ENCODE peak calls at places on chromosomes 16 and 17, in eight cellular contexts. M, E, L, N, R, C, D and Q are unnamed samples.

GRCh38 chr16:24117680-24118079 is 138.5 kb upstream of the CACNG3 start:
- DNase-seq in M (no peak), E (no peak), L (no peak), N (no peak), R (no peak), C (no peak), D (no peak), Q (no peak)

GRCh38 chr16:52925143-52925542 is 127.6 kb downstream of the CHD9NB start:
- DNase-seq in M (no peak), E (no peak), L (no peak), N (no peak), R (no peak), C (no peak), D (no peak), Q (no peak)

GRCh38 chr16:73921295-73921694 is 375.3 kb upstream of the PSMD7 start:
- DNase-seq in M (no peak), E (no peak), L (no peak), N (no peak), R (no peak), C (no peak), D (no peak), Q (no peak)

GRCh38 chr17:2442166-2442565 is 41.3 kb upstream of the MNT start:
- DNase-seq in M (no peak), E (no peak), L (peak; percentile 54), N (no peak), R (peak; percentile 62), C (no peak), D (no peak), Q (no peak)

GRCh38 chr17:50212121-50212843 is 10.9 kb upstream of the COL1A1 start:
- DNase-seq in M (no peak), E (no peak), L (peak; percentile 38), N (peak; percentile 96), R (no peak), C (no peak), D (no peak), Q (no peak)

GRCh38 chr17:77442976-77443742 is 302.4 kb downstream of the SEC14L1 start:
- DNase-seq in M (no peak), E (no peak), L (no peak), N (no peak), R (no peak), C (no peak), D (no peak), Q (no peak)

GRCh38 chr17:18119938-18120337 is 11.4 kb downstream of the MYO15A start:
- DNase-seq in M (no peak), E (no peak), L (no peak), N (no peak), R (no peak), C (no peak), D (no peak), Q (no peak)

GRCh38 chr17:970388-970768 is 9.2 kb downstream of the NXN start:
- DNase-seq in M (no peak), E (no peak), L (no peak), N (no peak), R (no peak), C (no peak), D (no peak), Q (no peak)

GRCh38 chr16:30649725-30650368 is 913 bp upstream of the PRR14 start:
- DNase-seq in M (no peak), E (no peak), L (no peak), N (no peak), R (no peak), C (peak; percentile 46), D (no peak), Q (no peak)

GRCh38 chr16:31179747-31180458 is at the start of gene FUS:
- DNase-seq in M (peak; percentile 94), E (peak; percentile 79), L (peak; percentile 93), N (peak; percentile 94), R (peak; percentile 93), C (peak; percentile 88), D (peak; percentile 90), Q (peak; percentile 90)

GRCh38 chr17:79255471-79255870 is 180.8 kb downstream of the ENGASE start:
- DNase-seq in M (no peak), E (no peak), L (no peak), N (no peak), R (no peak), C (no peak), D (no peak), Q (no peak)

GRCh38 chr17:69712801-69713311 is 298.4 kb downstream of the MAP2K6 start:
- DNase-seq in M (no peak), E (no peak), L (no peak), N (no peak), R (peak; percentile 27), C (no peak), D (no peak), Q (no peak)

DNA sequence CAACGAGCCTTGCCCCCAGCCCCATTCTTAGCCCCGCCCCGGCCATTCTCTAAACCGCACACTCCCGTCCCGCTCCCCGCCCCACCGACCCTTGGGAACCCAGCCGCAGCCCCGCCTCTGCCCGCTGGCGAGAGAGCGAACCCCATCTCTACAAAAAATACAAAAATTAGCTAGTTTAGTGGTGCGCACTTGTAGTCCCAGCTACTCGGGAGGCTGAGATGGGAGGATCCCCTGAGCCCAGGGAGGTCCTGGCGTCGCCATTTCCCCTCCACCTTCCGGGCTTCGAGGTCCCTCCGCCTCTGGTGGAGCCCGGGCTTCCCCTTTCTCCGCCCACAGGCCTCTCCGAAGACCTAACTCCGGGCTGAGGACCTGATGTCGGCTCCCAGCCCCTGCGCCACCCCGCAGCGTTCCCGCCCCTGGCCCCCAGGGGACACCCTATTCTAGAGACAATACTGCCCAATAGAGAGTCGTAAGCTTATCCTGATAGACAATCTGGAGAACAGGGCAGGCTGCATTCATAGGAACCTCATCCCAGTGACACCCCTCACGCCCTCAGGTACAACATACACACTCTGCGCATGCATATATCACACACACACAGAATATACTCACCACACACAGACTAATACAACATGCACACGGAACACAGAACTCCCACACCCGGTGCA is 483 bp upstream of the PROCA1 start:
- DNase-seq in M (peak; percentile 41), E (no peak), L (peak; percentile 56), N (no peak), R (no peak), C (peak; percentile 46), D (peak; percentile 55), Q (no peak)
- TF ChIP-seq CTCF in M (no peak), E (no peak), L (no peak), N (no peak), R (no peak), C (no peak), D (no peak), Q (no peak)

DNA sequence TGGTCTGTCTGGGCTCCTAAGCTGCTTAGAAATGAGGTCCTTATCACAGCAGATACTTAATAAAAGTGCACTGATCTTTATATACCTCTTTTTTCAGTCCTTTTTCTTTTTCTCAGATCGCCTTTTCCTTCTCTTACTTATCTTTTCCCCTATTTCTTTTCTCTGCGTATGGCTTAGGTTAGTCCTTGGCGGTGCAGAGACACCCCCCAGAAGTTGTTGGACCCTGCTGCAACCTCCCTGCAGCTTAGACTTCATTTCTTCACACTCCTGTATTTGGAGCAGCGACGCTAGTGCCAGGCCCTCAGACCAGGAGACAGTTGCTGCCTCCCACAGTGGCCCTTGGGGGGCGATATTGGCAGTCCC is 67.6 kb downstream of the CENPV start:
- DNase-seq in M (no peak), E (no peak), L (no peak), N (no peak), R (no peak), C (no peak), D (no peak), Q (no peak)
- H3K4me1 ChIP-seq in M (peaks cover 27% of the 10 kb centered on the region), E (peaks cover 54% of the 10 kb centered on the region), L (peaks cover 20% of the 10 kb centered on the region), N (peaks cover 35% of the 10 kb centered on the region), R (peaks cover 80% of the 10 kb centered on the region), C (peaks cover 20% of the 10 kb centered on the region), D (peaks cover 26% of the 10 kb centered on the region), Q (peaks cover 47% of the 10 kb centered on the region)

GRCh38 chr17:47957591-47958490 is at the start of gene PRR15L:
- DNase-seq in M (no peak), E (no peak), L (peak; percentile 96), N (no peak), R (no peak), C (no peak), D (no peak), Q (peak; percentile 89)

GRCh38 chr17:47959825-47960655 is 2.4 kb upstream of the PRR15L start:
- DNase-seq in M (no peak), E (no peak), L (peak; percentile 92), N (no peak), R (no peak), C (no peak), D (no peak), Q (peak; percentile 80)

GRCh38 chr17:47953945-47954344 is 3.7 kb downstream of the PRR15L start:
- DNase-seq in M (no peak), E (no peak), L (no peak), N (no peak), R (no peak), C (no peak), D (no peak), Q (no peak)

GRCh38 chr17:47955497-47956461 is 1.9 kb downstream of the PRR15L start:
- DNase-seq in M (no peak), E (peak; percentile 30), L (peak; percentile 73), N (no peak), R (no peak), C (no peak), D (no peak), Q (no peak)

DNA sequence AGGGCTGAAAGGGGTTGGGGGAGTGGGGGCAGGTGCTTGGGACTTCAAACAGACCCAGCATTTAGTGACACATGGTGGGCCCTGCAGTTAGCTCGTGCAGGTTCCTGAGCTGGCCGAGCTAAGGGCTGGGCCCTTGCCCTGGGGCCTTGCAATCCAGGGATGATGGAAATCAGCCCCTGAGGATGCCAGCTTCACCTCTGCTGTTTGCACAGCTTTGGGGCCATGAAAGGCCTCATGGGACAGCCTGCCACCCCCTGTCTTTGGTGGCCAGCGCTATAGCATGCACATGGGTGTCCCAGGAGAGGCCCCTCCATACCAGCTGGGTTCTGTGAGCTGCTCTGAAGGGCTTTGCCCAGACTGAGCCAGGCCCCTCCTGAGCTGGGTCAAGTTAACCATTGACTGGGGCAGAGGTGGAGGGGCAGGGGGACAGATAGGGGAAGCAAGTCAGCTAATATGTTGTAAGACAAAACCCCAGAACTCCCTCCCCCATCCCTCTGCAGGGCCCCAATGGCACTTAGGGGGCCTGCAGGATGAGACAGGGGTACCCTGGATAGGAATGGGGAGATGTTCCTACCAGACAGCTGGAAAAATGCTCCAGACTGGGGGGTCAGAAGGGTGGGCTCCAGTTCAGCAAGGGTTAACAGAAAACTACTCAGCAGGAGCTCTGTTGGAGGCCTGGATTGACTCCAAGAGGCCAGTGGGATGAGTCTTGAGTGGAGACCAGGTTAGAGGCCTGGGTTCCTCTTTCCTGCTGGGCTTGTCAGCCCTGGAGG is 679 bp downstream of the PRR15L start:
- DNase-seq in M (no peak), E (no peak), L (no peak), N (no peak), R (no peak), C (no peak), D (no peak), Q (peak; percentile 75)
- H3K4me3 ChIP-seq in M (no peak overlapping the region), E (no peak overlapping the region), L (peak overlapping the region; percentile 55), N (no peak overlapping the region), R (peak overlapping the region; percentile 22), C (no peak overlapping the region), D (no peak overlapping the region), Q (peak overlapping the region; percentile 59)

DNA sequence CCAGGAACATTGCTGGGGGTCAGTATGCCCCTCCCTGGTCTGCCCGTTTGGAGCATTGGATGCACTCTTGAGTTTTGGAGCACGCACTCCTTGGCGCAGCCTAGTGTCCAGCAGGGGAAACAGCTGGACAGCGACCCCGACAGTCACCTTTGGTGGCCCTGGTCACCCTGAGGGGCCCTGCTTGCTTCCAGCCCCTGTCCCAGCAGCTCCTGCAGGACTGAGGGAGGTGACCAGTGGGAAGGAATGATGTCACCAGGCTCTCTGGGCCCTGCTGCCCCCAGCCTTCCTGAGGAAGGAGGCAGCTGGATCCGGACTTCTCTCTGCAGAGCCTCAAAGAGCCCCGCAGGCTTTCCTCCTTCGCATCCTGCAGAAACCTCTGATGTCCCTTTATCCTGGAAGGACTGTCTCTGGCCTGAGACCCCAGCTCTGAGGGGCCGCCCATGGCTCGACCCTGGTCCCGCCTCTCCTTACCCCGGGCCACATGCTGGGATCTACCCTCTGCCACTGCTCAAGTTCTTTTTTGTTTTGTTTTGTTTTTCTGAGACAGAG is 11.8 kb downstream of the ZSCAN10 start:
- DNase-seq in M (peak; percentile 24), E (no peak), L (no peak), N (no peak), R (peak; percentile 26), C (no peak), D (peak; percentile 60), Q (no peak)
- TF ChIP-seq CTCF in M (peak; percentile 46), E (no peak), L (peak; percentile 19), N (no peak), R (peak; percentile 14), C (peak; percentile 12), D (peak; percentile 49), Q (peak; percentile 17)